ENCODE peak calls at places on chromosome 2, in seven cellular contexts. B is right lobe of liver, F is H9, P is psoas muscle, Q is heart left ventricle, V is IMR-90, U is mammary epithelial cell. T is an unnamed sample.

GRCh38 chr2:8534729-8535397 is 147.0 kb upstream of the ID2 start:
- DNase-seq in B (peak; percentile 95), F (no peak), P (peak; percentile 78), Q (peak; percentile 65), V (peak; percentile 33), U (no peak), T (peak; percentile 83)

GRCh38 chr2:232634319-232635150 is 1.1 kb downstream of the EFHD1 start:
- DNase-seq in B (no peak), F (peak; percentile 49), P (peak; percentile 23), Q (peak; percentile 28), V (no peak), U (no peak), T (peak; percentile 82)

GRCh38 chr2:211128287-211128686 is 571.9 kb downstream of the CPS1 start:
- DNase-seq in B (no peak), F (no peak), P (no peak), Q (no peak), V (no peak), U (peak; percentile 20), T (no peak)

GRCh38 chr2:144364988-144365738 is 154.8 kb downstream of the ZEB2 start:
- DNase-seq in B (no peak), F (no peak), P (no peak), Q (no peak), V (peak; percentile 72), U (peak; percentile 83), T (no peak)

GRCh38 chr2:170747921-170748320 is 22.3 kb upstream of the ERICH2 start:
- DNase-seq in B (no peak), F (no peak), P (no peak), Q (no peak), V (peak; percentile 95), U (peak; percentile 97), T (no peak)

GRCh38 chr2:225070811-225071210 is 28.5 kb upstream of the DOCK10 start:
- DNase-seq in B (no peak), F (no peak), P (no peak), Q (no peak), V (no peak), U (no peak), T (no peak)

GRCh38 chr2:60053791-60054190 is 499.7 kb downstream of the BCL11A start:
- DNase-seq in B (no peak), F (no peak), P (no peak), Q (no peak), V (no peak), U (peak; percentile 4), T (no peak)

GRCh38 chr2:88283886-88284511 is 113.9 kb downstream of the THNSL2 start:
- DNase-seq in B (no peak), F (peak; percentile 43), P (no peak), Q (no peak), V (no peak), U (no peak), T (no peak)

GRCh38 chr2:10340593-10340975 is 37.9 kb downstream of the HPCAL1 start:
- DNase-seq in B (peak; percentile 17), F (no peak), P (no peak), Q (no peak), V (no peak), U (no peak), T (no peak)

GRCh38 chr2:107525420-107525819 is 301.3 kb upstream of the RGPD4 start:
- DNase-seq in B (no peak), F (no peak), P (no peak), Q (no peak), V (peak; percentile 18), U (no peak), T (no peak)

GRCh38 chr2:170396799-170397459 is 219.0 kb downstream of the MYO3B start:
- DNase-seq in B (no peak), F (no peak), P (no peak), Q (no peak), V (peak; percentile 4), U (no peak), T (no peak)

GRCh38 chr2:106119074-106119473 is 75.0 kb downstream of the UXS1 start:
- DNase-seq in B (no peak), F (no peak), P (no peak), Q (no peak), V (no peak), U (no peak), T (no peak)

GRCh38 chr2:176652300-176653182 is 383.3 kb downstream of the MTX2 start:
- DNase-seq in B (no peak), F (no peak), P (no peak), Q (no peak), V (peak; percentile 54), U (peak; percentile 51), T (no peak)

GRCh38 chr2:238453842-238454241 is 27.1 kb downstream of the ASB1 start:
- DNase-seq in B (no peak), F (no peak), P (no peak), Q (no peak), V (no peak), U (no peak), T (no peak)

GRCh38 chr2:203510941-203511305 is 24.2 kb downstream of the RAPH1 start:
- DNase-seq in B (no peak), F (no peak), P (no peak), Q (no peak), V (no peak), U (no peak), T (no peak)

GRCh38 chr2:135009339-135009738 is 37.9 kb downstream of the MAP3K19 start:
- DNase-seq in B (no peak), F (no peak), P (no peak), Q (no peak), V (no peak), U (no peak), T (no peak)

GRCh38 chr2:190165491-190165890 is 103.0 kb upstream of the MSTN start:
- DNase-seq in B (no peak), F (no peak), P (no peak), Q (no peak), V (no peak), U (no peak), T (no peak)

GRCh38 chr2:189885368-189885767 is 101.1 kb downstream of the PMS1 start:
- DNase-seq in B (no peak), F (no peak), P (no peak), Q (no peak), V (no peak), U (no peak), T (no peak)

GRCh38 chr2:207767461-207768167 is 2.1 kb downstream of the FZD5 start:
- DNase-seq in B (peak; percentile 82), F (peak; percentile 71), P (peak; percentile 28), Q (peak; percentile 32), V (no peak), U (peak; percentile 48), T (peak; percentile 68)

GRCh38 chr2:6773694-6774044 is 92.0 kb downstream of the CMPK2 start:
- DNase-seq in B (no peak), F (no peak), P (no peak), Q (no peak), V (no peak), U (no peak), T (no peak)

GRCh38 chr2:20631617-20632307 is 19.1 kb downstream of the HS1BP3 start:
- DNase-seq in B (peak; percentile 12), F (no peak), P (no peak), Q (no peak), V (no peak), U (no peak), T (no peak)

GRCh38 chr2:109032229-109032800 is 43.3 kb upstream of the EDAR start:
- DNase-seq in B (no peak), F (no peak), P (no peak), Q (no peak), V (no peak), U (no peak), T (no peak)

GRCh38 chr2:15269043-15269442 is 292.1 kb downstream of the NBAS start:
- DNase-seq in B (no peak), F (no peak), P (no peak), Q (no peak), V (no peak), U (no peak), T (no peak)

GRCh38 chr2:24492283-24493272 is 1.5 kb downstream of the NCOA1 start:
- DNase-seq in B (no peak), F (no peak), P (peak; percentile 22), Q (peak; percentile 20), V (no peak), U (peak; percentile 10), T (peak; percentile 36)
- H3K4me1 ChIP-seq in B (peaks cover 18% of the 10 kb centered on the region), F (peaks cover 5% of the 10 kb centered on the region), P (peaks cover 49% of the 10 kb centered on the region), Q (peaks cover 48% of the 10 kb centered on the region), V (peaks cover 7% of the 10 kb centered on the region), U (peaks cover 17% of the 10 kb centered on the region), T (peaks cover 30% of the 10 kb centered on the region)

DNA sequence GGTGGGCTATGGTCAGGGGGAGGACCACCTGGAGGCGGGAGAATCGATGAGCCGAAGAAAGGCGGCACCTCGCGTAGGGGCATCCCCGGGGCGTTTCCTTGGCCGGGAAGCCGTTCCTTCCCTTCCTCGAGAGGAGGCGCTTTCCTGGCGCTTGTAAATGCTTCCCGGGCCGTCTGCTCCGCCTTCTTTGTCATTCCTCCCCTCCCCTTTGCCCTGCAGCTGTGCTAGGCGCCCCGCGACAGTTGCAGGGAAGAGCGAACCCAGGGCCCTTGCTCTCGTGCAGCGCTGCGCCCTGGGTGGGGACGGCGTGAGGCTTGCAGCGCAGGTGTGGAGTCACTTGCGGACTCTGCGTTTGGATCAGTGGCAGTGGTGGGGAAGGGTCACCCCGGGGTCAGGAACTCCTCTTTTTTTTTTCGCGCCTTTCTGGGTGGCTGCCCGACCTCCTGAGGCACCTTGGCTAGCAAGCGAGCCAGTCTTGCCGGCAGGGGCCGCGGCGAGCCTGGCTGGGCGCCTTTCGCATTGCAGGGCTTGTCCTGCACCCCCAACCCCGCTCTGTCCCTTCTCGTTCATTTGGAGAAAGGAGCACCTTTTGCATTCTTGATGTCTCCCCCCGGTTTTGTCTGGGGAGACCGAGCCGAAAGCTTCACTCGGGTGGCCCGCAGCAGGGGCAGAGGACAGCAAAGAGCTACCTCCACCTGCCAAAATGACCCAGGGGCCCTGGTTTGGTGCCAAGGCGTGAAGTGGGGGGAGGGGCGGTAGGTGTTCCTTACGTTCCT is 858 bp downstream of the KCNS3 start:
- DNase-seq in B (peak; percentile 63), F (peak; percentile 92), P (peak; percentile 70), Q (peak; percentile 72), V (peak; percentile 33), U (peak; percentile 73), T (peak; percentile 42)
- TF ChIP-seq CTCF in B (peak; percentile 10), F (peak; percentile 45), P (peak; percentile 19), Q (no peak), V (peak; percentile 35), U (no peak), T (peak; percentile 23)

DNA sequence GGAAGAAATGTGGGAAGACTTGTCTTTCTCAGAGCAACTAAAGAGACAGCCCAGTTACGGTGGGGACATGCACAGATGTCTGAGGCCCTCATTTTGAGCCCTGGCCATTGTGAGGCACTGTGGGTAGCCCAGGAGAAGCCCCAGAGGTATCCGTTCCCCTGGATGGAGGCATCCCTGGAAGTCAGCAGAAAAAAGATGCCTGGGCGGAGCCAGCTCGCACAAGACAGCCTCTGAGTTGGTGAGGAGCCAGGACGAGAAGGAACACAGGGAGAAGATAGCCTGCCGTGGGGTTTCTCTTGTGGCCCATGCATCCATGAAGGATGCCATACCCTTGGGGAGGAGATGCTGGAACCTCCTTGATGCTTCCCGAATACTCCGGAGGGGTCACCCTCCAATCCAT is 56.9 kb upstream of the SEMA4C start:
- DNase-seq in B (no peak), F (no peak), P (no peak), Q (no peak), V (no peak), U (no peak), T (no peak)
- H3K27me3 ChIP-seq in B (no peaks in the 10 kb centered on the region), F (no peaks in the 10 kb centered on the region), P (no peaks in the 10 kb centered on the region), Q (no peaks in the 10 kb centered on the region), V (peaks cover 67% of the 10 kb centered on the region), U (no peaks in the 10 kb centered on the region), T (no peaks in the 10 kb centered on the region)

DNA sequence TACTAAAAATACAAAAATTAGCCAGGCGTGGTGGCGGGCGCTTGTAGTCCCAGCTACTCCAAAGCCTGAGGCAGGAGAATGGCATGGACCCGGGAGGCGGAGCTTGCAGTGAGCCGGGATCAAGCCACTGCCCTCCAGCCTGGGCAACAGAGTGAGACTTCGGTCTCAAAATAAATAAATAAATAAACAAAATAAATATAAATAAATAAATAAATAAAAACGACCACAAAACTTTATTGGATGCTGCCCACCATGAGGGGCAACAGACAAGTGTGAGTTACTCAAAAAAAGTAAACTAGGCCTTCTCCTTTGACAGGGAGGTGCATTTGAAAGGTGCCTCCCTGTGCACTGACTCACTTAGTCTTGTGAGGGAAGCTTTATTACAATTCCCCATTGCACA is 50.4 kb downstream of the SLC4A1AP start:
- DNase-seq in B (no peak), F (no peak), P (no peak), Q (no peak), V (no peak), U (no peak), T (no peak)
- H3K4me1 ChIP-seq in B (no peaks in the 10 kb centered on the region), F (peaks cover 6% of the 10 kb centered on the region), P (peaks cover 13% of the 10 kb centered on the region), Q (peaks cover 41% of the 10 kb centered on the region), V (peaks cover 5% of the 10 kb centered on the region), U (peaks cover 39% of the 10 kb centered on the region), T (peaks cover 21% of the 10 kb centered on the region)